ENCODE peak calls at places on chromosomes 4 and X, in four cellular contexts. U is endodermal cell, A is GM23248, L is H9. O is an unnamed sample.

GRCh38 chr4:5773271-5773555 is 62.2 kb downstream of the EVC start:
- DNase-seq in L (peak; percentile 32), U (peak; percentile 56), A (peak; percentile 57), O (no peak)

GRCh38 chr4:27048350-27049100 is 187.9 kb downstream of the STIM2 start:
- DNase-seq in A (peak; percentile 61), L (no peak), U (no peak), O (peak; percentile 46)

GRCh38 chr4:140103676-140104075 is 50.3 kb downstream of the MAML3 start:
- DNase-seq in U (no peak), A (peak; percentile 77), L (no peak), O (no peak)

GRCh38 chrX:96387801-96388200 is 296.8 kb upstream of the DIAPH2 start:
- DNase-seq in U (no peak), A (no peak), L (no peak), O (no peak)

GRCh38 chr4:742742-743311 is 37.2 kb downstream of the PCGF3 start:
- DNase-seq in U (peak; percentile 92), A (peak; percentile 78), L (peak; percentile 79), O (peak; percentile 93)

GRCh38 chr4:139557506-139558110 is 1.6 kb upstream of the SETD7 start:
- DNase-seq in U (peak; percentile 78), A (no peak), L (no peak), O (no peak)

GRCh38 chrX:57677132-57677858 is 2.8 kb downstream of the NLRP2B start:
- DNase-seq in A (no peak), U (no peak), L (no peak), O (no peak)

GRCh38 chr4:108868606-108869227 is 105.9 kb upstream of the ETNPPL start:
- DNase-seq in L (no peak), U (no peak), A (no peak), O (no peak)

GRCh38 chrX:47093248-47093647 is 15.0 kb downstream of the RGN start:
- DNase-seq in U (no peak), A (peak; percentile 57), L (no peak), O (peak; percentile 26)

GRCh38 chrX:107729558-107730297 is 45.9 kb downstream of the TSC22D3 start:
- DNase-seq in A (no peak), L (peak; percentile 75), U (peak; percentile 91), O (no peak)

GRCh38 chrX:108304210-108304609 is 134.0 kb downstream of the COL4A6 start:
- DNase-seq in A (no peak), L (no peak), U (no peak), O (peak; percentile 9)

GRCh38 chr4:76712564-76712963 is 185.4 kb downstream of the SOWAHB start:
- DNase-seq in A (no peak), U (no peak), L (no peak), O (no peak)

GRCh38 chr4:7506119-7506518 is 71.4 kb upstream of the PSAPL1 start:
- DNase-seq in A (no peak), L (no peak), U (no peak), O (no peak)

GRCh38 chrX:362351-362750 is 24.4 kb downstream of the PPP2R3B start:
- DNase-seq in U (no peak), A (no peak), L (no peak), O (no peak)

GRCh38 chrX:111035256-111035655 is 60.7 kb upstream of the PAK3 start:
- DNase-seq in L (no peak), U (no peak), A (no peak), O (no peak)

GRCh38 chr4:144181386-144181785 is 40.9 kb upstream of the GYPA start:
- DNase-seq in U (no peak), A (no peak), L (no peak), O (no peak)

GRCh38 chr4:189113389-189113888 is 827.2 kb upstream of the FRG1 start:
- DNase-seq in A (no peak), L (no peak), U (no peak), O (no peak)

GRCh38 chr4:20305976-20306375 is 54.3 kb downstream of the SLIT2 start:
- DNase-seq in A (peak; percentile 52), U (no peak), L (no peak), O (peak; percentile 40)

GRCh38 chr4:99808260-99808857 is 8.3 kb upstream of the DAPP1 start:
- DNase-seq in L (peak; percentile 81), A (peak; percentile 59), U (peak; percentile 93), O (peak; percentile 57)

GRCh38 chrX:1582686-1583437 is 8.5 kb upstream of the AKAP17A start:
- DNase-seq in A (peak; percentile 25), L (no peak), U (peak; percentile 32), O (no peak)

GRCh38 chrX:18707442-18708049 is at the start of gene PPEF1:
- DNase-seq in A (no peak), U (no peak), L (no peak), O (peak; percentile 74)

GRCh38 chrX:47078129-47079043 is at the start of gene RGN:
- DNase-seq in A (peak; percentile 39), L (peak; percentile 47), U (peak; percentile 69), O (peak; percentile 18)

GRCh38 chrX:97294016-97294415 is 410.3 kb downstream of the RPA4 start:
- DNase-seq in L (no peak), A (no peak), U (no peak), O (no peak)

GRCh38 chr4:61543976-61544375 is 343.9 kb downstream of the ADGRL3 start:
- DNase-seq in U (no peak), A (no peak), L (no peak), O (no peak)

GRCh38 chr4:101315041-101315440 is 32.3 kb downstream of the PPP3CA start:
- DNase-seq in U (no peak), L (no peak), A (no peak), O (no peak)

GRCh38 chr4:11743961-11744360 is 315.3 kb upstream of the HS3ST1 start:
- DNase-seq in L (no peak), A (no peak), U (no peak), O (no peak)

GRCh38 chrX:134990475-134991473 is at the start of gene SMIM10:
- DNase-seq in A (peak; percentile 85), L (peak; percentile 45), U (peak; percentile 77), O (peak; percentile 78)

GRCh38 chr4:154916068-154916467 is 135.0 kb downstream of the RBM46 start:
- DNase-seq in U (no peak), A (no peak), L (no peak), O (no peak)

GRCh38 chr4:174663254-174663653 is 141.0 kb upstream of the HPGD start:
- DNase-seq in U (no peak), A (peak; percentile 53), L (no peak), O (no peak)

GRCh38 chr4:119525005-119525749 is 103.4 kb downstream of the PDE5A start:
- DNase-seq in A (peak; percentile 86), U (no peak), L (no peak), O (no peak)

GRCh38 chr4:150127757-150128156 is 49.5 kb downstream of the DCLK2 start:
- DNase-seq in A (no peak), L (no peak), U (no peak), O (no peak)

GRCh38 chrX:123185714-123186113 is 1.6 kb downstream of the GRIA3 start:
- DNase-seq in A (peak; percentile 56), L (no peak), U (no peak), O (no peak)

GRCh38 chrX:24515447-24515846 is 50.4 kb downstream of the PDK3 start:
- DNase-seq in U (peak; percentile 56), A (no peak), L (no peak), O (no peak)

GRCh38 chr4:11765849-11766453 is 337.3 kb upstream of the HS3ST1 start:
- DNase-seq in U (peak; percentile 65), L (peak; percentile 32), A (peak; percentile 28), O (peak; percentile 26)

GRCh38 chrX:132333351-132333750 is 114.1 kb upstream of the RAP2C start:
- DNase-seq in U (no peak), A (no peak), L (no peak), O (no peak)

GRCh38 chr4:16213107-16213506 is 13.2 kb downstream of the TAPT1 start:
- DNase-seq in U (no peak), L (no peak), A (no peak), O (no peak)

GRCh38 chr4:26325191-26325590 is 4.4 kb downstream of the RBPJ start:
- DNase-seq in L (no peak), U (no peak), A (peak; percentile 65), O (peak; percentile 33)

GRCh38 chr4:92387459-92388069 is 83.8 kb downstream of the GRID2 start:
- DNase-seq in U (no peak), A (peak; percentile 59), L (no peak), O (peak; percentile 17)

GRCh38 chr4:38177035-38177791 is 217.0 kb downstream of the PTTG2 start:
- DNase-seq in U (no peak), L (no peak), A (peak; percentile 53), O (no peak)
- H3K9ac ChIP-seq in U (no peak overlapping the region), L (no peak overlapping the region), A (peak overlapping the region; percentile 45), O (no peak overlapping the region)

GRCh38 chrX:117538441-117539418 is 577.9 kb downstream of the KLHL13 start:
- DNase-seq in U (no peak), A (no peak), L (no peak), O (no peak)
- H3K27ac ChIP-seq in U (peak overlapping the region; percentile 94), A (no peak overlapping the region), L (no peak overlapping the region), O (no peak overlapping the region)

DNA sequence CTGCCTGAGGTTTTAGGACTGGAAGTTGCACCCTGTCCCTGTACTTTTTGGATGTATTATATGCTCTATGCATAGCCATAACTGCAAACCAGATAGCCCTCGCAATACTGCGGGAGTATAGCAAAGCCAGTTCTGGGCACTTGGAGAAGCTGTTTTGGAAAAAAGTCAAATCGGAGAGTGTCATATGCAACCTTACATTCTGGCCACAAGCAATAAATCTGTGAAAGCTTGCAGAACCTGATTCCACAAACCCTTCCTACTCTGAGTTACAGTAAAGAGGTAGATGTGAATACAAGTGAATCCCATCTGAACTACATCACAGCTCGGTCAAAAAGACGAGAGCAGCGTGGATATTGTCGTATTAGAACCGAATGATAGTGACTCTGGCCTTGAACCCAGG is 10.3 kb downstream of the HELT start:
- DNase-seq in A (no peak), U (no peak), L (no peak), O (no peak)
- H3K9ac ChIP-seq in A (no peak overlapping the region), U (no peak overlapping the region), L (no peak overlapping the region), O (no peak overlapping the region)

DNA sequence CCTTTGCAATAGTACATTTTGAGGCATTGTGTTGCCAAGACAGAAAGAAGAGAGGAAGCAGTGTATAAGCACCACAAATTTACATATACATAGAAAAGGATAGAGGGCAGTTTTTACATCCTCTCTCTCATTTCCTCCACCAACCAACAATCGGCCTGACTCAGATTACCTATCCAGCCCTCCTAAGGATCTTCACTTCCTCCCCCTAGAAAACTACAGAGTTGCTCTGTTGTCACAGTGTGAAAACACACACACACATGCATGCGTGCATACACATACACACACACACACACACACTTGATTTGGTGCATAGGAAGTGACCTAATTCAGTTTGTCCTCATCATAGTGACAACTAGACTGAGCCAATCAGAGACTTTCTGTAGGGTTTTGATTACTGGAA is 98.8 kb upstream of the SPRY1 start:
- DNase-seq in A (no peak), U (no peak), L (no peak), O (no peak)
- H3K27ac ChIP-seq in A (no peak overlapping the region), U (no peak overlapping the region), L (no peak overlapping the region), O (no peak overlapping the region)

GRCh38 chr4:156799121-156799589 is 172.4 kb downstream of the PDGFC start:
- DNase-seq in U (no peak), A (peak; percentile 81), L (no peak), O (no peak)
- H3K9ac ChIP-seq in U (no peak overlapping the region), A (peak overlapping the region; percentile 12), L (no peak overlapping the region), O (no peak overlapping the region)

O was measured in SK-N-SH.